ENCODE peak calls at places on chromosome 14, in nine cellular contexts. One of them, this sample, is unnamed.
A peak's percentile ranks its signal among the peaks of the same experiment; 100 is the strongest.

GRCh38 chr14:35016568-35016967 is 29.5 kb upstream of the FAM177A1 start:
- DNase-seq in ACHN: no peak
- DNase-seq in brain pericyte: no peak
- DNase-seq in heart left ventricle: no peak
- DNase-seq in cardiac fibroblast: no peak
- DNase-seq in astrocyte: no peak
- DNase-seq in GM13977: no peak
- DNase-seq in RPMI8226: no peak
- DNase-seq in activated CD4-positive, alpha-beta T cell treated with anti-CD3 and anti-CD28 coated beads, Interleukin-2, amount 50 U/mL, for 4 hours: no peak
- DNase-seq in this sample: no peak

GRCh38 chr14:52422650-52423356 is 108.7 kb downstream of the PTGER2 start:
- DNase-seq in brain pericyte: no peak
- DNase-seq in RPMI8226: no peak
- DNase-seq in astrocyte: no peak
- DNase-seq in cardiac fibroblast: no peak
- DNase-seq in heart left ventricle: no peak
- DNase-seq in GM13977: no peak
- DNase-seq in activated CD4-positive, alpha-beta T cell treated with anti-CD3 and anti-CD28 coated beads, Interleukin-2, amount 50 U/mL, for 4 hours: no peak
- DNase-seq in ACHN: no peak
- DNase-seq in this sample: no peak

GRCh38 chr14:60509438-60510253 is 700 bp downstream of the SIX6 start:
- DNase-seq in astrocyte: no peak
- DNase-seq in GM13977: no peak
- DNase-seq in RPMI8226: no peak
- DNase-seq in heart left ventricle: no peak
- DNase-seq in ACHN: no peak
- DNase-seq in cardiac fibroblast: no peak
- DNase-seq in activated CD4-positive, alpha-beta T cell treated with anti-CD3 and anti-CD28 coated beads, Interleukin-2, amount 50 U/mL, for 4 hours: no peak
- DNase-seq in brain pericyte: no peak
- DNase-seq in this sample: no peak

GRCh38 chr14:75454963-75455546 is 27.2 kb downstream of the JDP2 start:
- DNase-seq in RPMI8226: no peak
- DNase-seq in brain pericyte: no peak
- DNase-seq in GM13977: no peak
- DNase-seq in heart left ventricle: peak; percentile 63
- DNase-seq in cardiac fibroblast: peak; percentile 82
- DNase-seq in astrocyte: peak; percentile 40
- DNase-seq in ACHN: peak; percentile 61
- DNase-seq in activated CD4-positive, alpha-beta T cell treated with anti-CD3 and anti-CD28 coated beads, Interleukin-2, amount 50 U/mL, for 4 hours: no peak
- DNase-seq in this sample: peak; percentile 41

GRCh38 chr14:68016243-68016914 is 196.8 kb downstream of the RAD51B start:
- DNase-seq in ACHN: no peak
- DNase-seq in RPMI8226: no peak
- DNase-seq in heart left ventricle: no peak
- DNase-seq in brain pericyte: no peak
- DNase-seq in cardiac fibroblast: peak; percentile 56
- DNase-seq in astrocyte: peak; percentile 66
- DNase-seq in GM13977: no peak
- DNase-seq in activated CD4-positive, alpha-beta T cell treated with anti-CD3 and anti-CD28 coated beads, Interleukin-2, amount 50 U/mL, for 4 hours: no peak
- DNase-seq in this sample: no peak

GRCh38 chr14:51337520-51337919 is 97.5 kb downstream of the TMX1 start:
- DNase-seq in heart left ventricle: no peak
- DNase-seq in activated CD4-positive, alpha-beta T cell treated with anti-CD3 and anti-CD28 coated beads, Interleukin-2, amount 50 U/mL, for 4 hours: no peak
- DNase-seq in brain pericyte: no peak
- DNase-seq in ACHN: no peak
- DNase-seq in GM13977: no peak
- DNase-seq in astrocyte: no peak
- DNase-seq in RPMI8226: peak; percentile 59
- DNase-seq in cardiac fibroblast: no peak
- DNase-seq in this sample: no peak

GRCh38 chr14:21003788-21004346 is 4.8 kb downstream of the SLC39A2 start:
- DNase-seq in astrocyte: no peak
- DNase-seq in GM13977: no peak
- DNase-seq in brain pericyte: no peak
- DNase-seq in activated CD4-positive, alpha-beta T cell treated with anti-CD3 and anti-CD28 coated beads, Interleukin-2, amount 50 U/mL, for 4 hours: no peak
- DNase-seq in RPMI8226: no peak
- DNase-seq in ACHN: no peak
- DNase-seq in heart left ventricle: peak; percentile 46
- DNase-seq in cardiac fibroblast: no peak
- DNase-seq in this sample: no peak

GRCh38 chr14:93537962-93538361 is 107.2 kb downstream of the UNC79 start:
- DNase-seq in GM13977: no peak
- DNase-seq in ACHN: no peak
- DNase-seq in heart left ventricle: no peak
- DNase-seq in RPMI8226: no peak
- DNase-seq in astrocyte: no peak
- DNase-seq in cardiac fibroblast: no peak
- DNase-seq in brain pericyte: no peak
- DNase-seq in activated CD4-positive, alpha-beta T cell treated with anti-CD3 and anti-CD28 coated beads, Interleukin-2, amount 50 U/mL, for 4 hours: no peak
- DNase-seq in this sample: no peak

GRCh38 chr14:50421499-50421898 is 24.8 kb upstream of the CDKL1 start:
- DNase-seq in ACHN: no peak
- DNase-seq in RPMI8226: no peak
- DNase-seq in activated CD4-positive, alpha-beta T cell treated with anti-CD3 and anti-CD28 coated beads, Interleukin-2, amount 50 U/mL, for 4 hours: no peak
- DNase-seq in cardiac fibroblast: no peak
- DNase-seq in brain pericyte: no peak
- DNase-seq in astrocyte: no peak
- DNase-seq in GM13977: no peak
- DNase-seq in heart left ventricle: no peak
- DNase-seq in this sample: no peak

GRCh38 chr14:51592836-51593235 is 58.9 kb upstream of the FRMD6 start:
- DNase-seq in activated CD4-positive, alpha-beta T cell treated with anti-CD3 and anti-CD28 coated beads, Interleukin-2, amount 50 U/mL, for 4 hours: no peak
- DNase-seq in cardiac fibroblast: no peak
- DNase-seq in RPMI8226: no peak
- DNase-seq in astrocyte: no peak
- DNase-seq in GM13977: no peak
- DNase-seq in ACHN: no peak
- DNase-seq in brain pericyte: no peak
- DNase-seq in heart left ventricle: no peak
- DNase-seq in this sample: no peak

GRCh38 chr14:100747021-100747586 is 20.4 kb downstream of the DLK1 start:
- DNase-seq in activated CD4-positive, alpha-beta T cell treated with anti-CD3 and anti-CD28 coated beads, Interleukin-2, amount 50 U/mL, for 4 hours: no peak
- DNase-seq in brain pericyte: no peak
- DNase-seq in ACHN: peak; percentile 69
- DNase-seq in heart left ventricle: no peak
- DNase-seq in RPMI8226: no peak
- DNase-seq in astrocyte: peak; percentile 98
- DNase-seq in cardiac fibroblast: peak; percentile 87
- DNase-seq in GM13977: no peak
- DNase-seq in this sample: peak; percentile 97

GRCh38 chr14:26839481-26839880 is 241.6 kb upstream of the NOVA1 start:
- DNase-seq in brain pericyte: no peak
- DNase-seq in heart left ventricle: no peak
- DNase-seq in activated CD4-positive, alpha-beta T cell treated with anti-CD3 and anti-CD28 coated beads, Interleukin-2, amount 50 U/mL, for 4 hours: no peak
- DNase-seq in cardiac fibroblast: peak; percentile 41
- DNase-seq in GM13977: no peak
- DNase-seq in astrocyte: no peak
- DNase-seq in ACHN: no peak
- DNase-seq in RPMI8226: no peak
- DNase-seq in this sample: no peak

GRCh38 chr14:21084988-21085853 is 13.2 kb downstream of the ZNF219 start:
- DNase-seq in RPMI8226: no peak
- DNase-seq in astrocyte: peak; percentile 79
- DNase-seq in GM13977: no peak
- DNase-seq in brain pericyte: no peak
- DNase-seq in heart left ventricle: no peak
- DNase-seq in activated CD4-positive, alpha-beta T cell treated with anti-CD3 and anti-CD28 coated beads, Interleukin-2, amount 50 U/mL, for 4 hours: no peak
- DNase-seq in cardiac fibroblast: no peak
- DNase-seq in ACHN: peak; percentile 86
- DNase-seq in this sample: no peak

GRCh38 chr14:91142214-91142668 is 28.4 kb downstream of the DGLUCY start:
- DNase-seq in brain pericyte: no peak
- DNase-seq in RPMI8226: no peak
- DNase-seq in ACHN: no peak
- DNase-seq in activated CD4-positive, alpha-beta T cell treated with anti-CD3 and anti-CD28 coated beads, Interleukin-2, amount 50 U/mL, for 4 hours: no peak
- DNase-seq in GM13977: peak; percentile 79
- DNase-seq in heart left ventricle: no peak
- DNase-seq in astrocyte: no peak
- DNase-seq in cardiac fibroblast: no peak
- DNase-seq in this sample: no peak

GRCh38 chr14:76995279-76996035 is 33.1 kb downstream of the IRF2BPL start:
- DNase-seq in heart left ventricle: no peak
- DNase-seq in ACHN: no peak
- DNase-seq in cardiac fibroblast: no peak
- DNase-seq in RPMI8226: peak; percentile 33
- DNase-seq in GM13977: no peak
- DNase-seq in brain pericyte: no peak
- DNase-seq in activated CD4-positive, alpha-beta T cell treated with anti-CD3 and anti-CD28 coated beads, Interleukin-2, amount 50 U/mL, for 4 hours: no peak
- DNase-seq in astrocyte: no peak
- DNase-seq in this sample: no peak

GRCh38 chr14:98133806-98134205 is 1138.2 kb downstream of the BCL11B start:
- DNase-seq in brain pericyte: no peak
- DNase-seq in ACHN: no peak
- DNase-seq in cardiac fibroblast: no peak
- DNase-seq in activated CD4-positive, alpha-beta T cell treated with anti-CD3 and anti-CD28 coated beads, Interleukin-2, amount 50 U/mL, for 4 hours: no peak
- DNase-seq in GM13977: no peak
- DNase-seq in heart left ventricle: no peak
- DNase-seq in RPMI8226: no peak
- DNase-seq in astrocyte: no peak
- DNase-seq in this sample: no peak

GRCh38 chr14:25007832-25008231 is 42.1 kb downstream of the STXBP6 start:
- DNase-seq in brain pericyte: no peak
- DNase-seq in activated CD4-positive, alpha-beta T cell treated with anti-CD3 and anti-CD28 coated beads, Interleukin-2, amount 50 U/mL, for 4 hours: no peak
- DNase-seq in cardiac fibroblast: no peak
- DNase-seq in ACHN: no peak
- DNase-seq in GM13977: no peak
- DNase-seq in RPMI8226: no peak
- DNase-seq in astrocyte: no peak
- DNase-seq in heart left ventricle: no peak
- DNase-seq in this sample: no peak

GRCh38 chr14:28751467-28752058 is 15.0 kb upstream of the FOXG1 start:
- DNase-seq in astrocyte: peak; percentile 39
- DNase-seq in ACHN: peak; percentile 53
- DNase-seq in GM13977: no peak
- DNase-seq in brain pericyte: no peak
- DNase-seq in RPMI8226: peak; percentile 42
- DNase-seq in cardiac fibroblast: peak; percentile 71
- DNase-seq in heart left ventricle: no peak
- DNase-seq in activated CD4-positive, alpha-beta T cell treated with anti-CD3 and anti-CD28 coated beads, Interleukin-2, amount 50 U/mL, for 4 hours: no peak
- DNase-seq in this sample: peak; percentile 11

GRCh38 chr14:82720931-82721330 is 1187.3 kb upstream of the SEL1L start:
- DNase-seq in RPMI8226: peak; percentile 11
- DNase-seq in cardiac fibroblast: peak; percentile 1
- DNase-seq in ACHN: no peak
- DNase-seq in activated CD4-positive, alpha-beta T cell treated with anti-CD3 and anti-CD28 coated beads, Interleukin-2, amount 50 U/mL, for 4 hours: no peak
- DNase-seq in astrocyte: no peak
- DNase-seq in heart left ventricle: no peak
- DNase-seq in GM13977: no peak
- DNase-seq in brain pericyte: no peak
- DNase-seq in this sample: no peak

GRCh38 chr14:61695695-61696527 is 598 bp downstream of the HIF1A start:
- DNase-seq in heart left ventricle: peak; percentile 71
- DNase-seq in GM13977: peak; percentile 38
- DNase-seq in RPMI8226: peak; percentile 49
- DNase-seq in astrocyte: peak; percentile 40
- DNase-seq in activated CD4-positive, alpha-beta T cell treated with anti-CD3 and anti-CD28 coated beads, Interleukin-2, amount 50 U/mL, for 4 hours: peak; percentile 22
- DNase-seq in cardiac fibroblast: peak; percentile 82
- DNase-seq in ACHN: peak; percentile 48
- DNase-seq in brain pericyte: no peak
- DNase-seq in this sample: no peak

GRCh38 chr14:94481468-94482131 is 5.6 kb upstream of the SERPINA9 start:
- DNase-seq in RPMI8226: no peak
- DNase-seq in activated CD4-positive, alpha-beta T cell treated with anti-CD3 and anti-CD28 coated beads, Interleukin-2, amount 50 U/mL, for 4 hours: no peak
- DNase-seq in heart left ventricle: no peak
- DNase-seq in cardiac fibroblast: no peak
- DNase-seq in ACHN: no peak
- DNase-seq in GM13977: no peak
- DNase-seq in brain pericyte: no peak
- DNase-seq in astrocyte: peak; percentile 66
- DNase-seq in this sample: no peak

GRCh38 chr14:37021406-37021805 is 151.0 kb downstream of the SLC25A21 start:
- DNase-seq in astrocyte: no peak
- DNase-seq in cardiac fibroblast: no peak
- DNase-seq in ACHN: no peak
- DNase-seq in RPMI8226: no peak
- DNase-seq in activated CD4-positive, alpha-beta T cell treated with anti-CD3 and anti-CD28 coated beads, Interleukin-2, amount 50 U/mL, for 4 hours: no peak
- DNase-seq in brain pericyte: no peak
- DNase-seq in heart left ventricle: no peak
- DNase-seq in GM13977: no peak
- DNase-seq in this sample: no peak

GRCh38 chr14:62308927-62309326 is 546.7 kb downstream of the SNAPC1 start:
- DNase-seq in GM13977: no peak
- DNase-seq in cardiac fibroblast: no peak
- DNase-seq in brain pericyte: no peak
- DNase-seq in activated CD4-positive, alpha-beta T cell treated with anti-CD3 and anti-CD28 coated beads, Interleukin-2, amount 50 U/mL, for 4 hours: no peak
- DNase-seq in ACHN: no peak
- DNase-seq in RPMI8226: no peak
- DNase-seq in astrocyte: no peak
- DNase-seq in heart left ventricle: no peak
- DNase-seq in this sample: no peak

GRCh38 chr14:65482769-65483438 is 70.4 kb downstream of the FUT8 start:
- DNase-seq in activated CD4-positive, alpha-beta T cell treated with anti-CD3 and anti-CD28 coated beads, Interleukin-2, amount 50 U/mL, for 4 hours: no peak
- DNase-seq in astrocyte: no peak
- DNase-seq in heart left ventricle: no peak
- DNase-seq in cardiac fibroblast: no peak
- DNase-seq in GM13977: no peak
- DNase-seq in ACHN: no peak
- DNase-seq in brain pericyte: no peak
- DNase-seq in RPMI8226: no peak
- DNase-seq in this sample: no peak

GRCh38 chr14:34324363-34324795 is 137.7 kb downstream of the SPTSSA start:
- DNase-seq in RPMI8226: peak; percentile 34
- DNase-seq in brain pericyte: no peak
- DNase-seq in ACHN: peak; percentile 21
- DNase-seq in heart left ventricle: no peak
- DNase-seq in GM13977: peak; percentile 53
- DNase-seq in cardiac fibroblast: peak; percentile 55
- DNase-seq in activated CD4-positive, alpha-beta T cell treated with anti-CD3 and anti-CD28 coated beads, Interleukin-2, amount 50 U/mL, for 4 hours: no peak
- DNase-seq in astrocyte: no peak
- DNase-seq in this sample: peak; percentile 5

GRCh38 chr14:29999013-29999539 is 71.4 kb upstream of the PRKD1 start:
- DNase-seq in ACHN: no peak
- DNase-seq in heart left ventricle: no peak
- DNase-seq in RPMI8226: no peak
- DNase-seq in brain pericyte: no peak
- DNase-seq in GM13977: no peak
- DNase-seq in activated CD4-positive, alpha-beta T cell treated with anti-CD3 and anti-CD28 coated beads, Interleukin-2, amount 50 U/mL, for 4 hours: no peak
- DNase-seq in astrocyte: no peak
- DNase-seq in cardiac fibroblast: no peak
- DNase-seq in this sample: no peak

GRCh38 chr14:96661244-96661969 is 135.8 kb upstream of the VRK1 start:
- DNase-seq in cardiac fibroblast: no peak
- DNase-seq in heart left ventricle: no peak
- DNase-seq in ACHN: no peak
- DNase-seq in activated CD4-positive, alpha-beta T cell treated with anti-CD3 and anti-CD28 coated beads, Interleukin-2, amount 50 U/mL, for 4 hours: no peak
- DNase-seq in RPMI8226: no peak
- DNase-seq in GM13977: no peak
- DNase-seq in astrocyte: no peak
- DNase-seq in brain pericyte: no peak
- DNase-seq in this sample: no peak

GRCh38 chr14:81400202-81400678 is at the start of gene STON2:
- DNase-seq in heart left ventricle: peak; percentile 16
- DNase-seq in astrocyte: peak; percentile 67
- DNase-seq in GM13977: no peak
- DNase-seq in brain pericyte: no peak
- DNase-seq in RPMI8226: peak; percentile 87
- DNase-seq in cardiac fibroblast: peak; percentile 41
- DNase-seq in ACHN: peak; percentile 54
- DNase-seq in activated CD4-positive, alpha-beta T cell treated with anti-CD3 and anti-CD28 coated beads, Interleukin-2, amount 50 U/mL, for 4 hours: no peak
- DNase-seq in this sample: peak; percentile 28

GRCh38 chr14:105532111-105532623 is 5.8 kb downstream of the TMEM121 start:
- DNase-seq in heart left ventricle: no peak
- DNase-seq in brain pericyte: no peak
- DNase-seq in astrocyte: no peak
- DNase-seq in GM13977: no peak
- DNase-seq in activated CD4-positive, alpha-beta T cell treated with anti-CD3 and anti-CD28 coated beads, Interleukin-2, amount 50 U/mL, for 4 hours: no peak
- DNase-seq in cardiac fibroblast: no peak
- DNase-seq in RPMI8226: no peak
- DNase-seq in ACHN: no peak
- DNase-seq in this sample: no peak

GRCh38 chr14:85528882-85529585 is 910 bp upstream of the FLRT2 start:
- DNase-seq in ACHN: peak; percentile 25
- DNase-seq in cardiac fibroblast: peak; percentile 78
- DNase-seq in activated CD4-positive, alpha-beta T cell treated with anti-CD3 and anti-CD28 coated beads, Interleukin-2, amount 50 U/mL, for 4 hours: no peak
- DNase-seq in astrocyte: peak; percentile 77
- DNase-seq in brain pericyte: no peak
- DNase-seq in heart left ventricle: no peak
- DNase-seq in RPMI8226: no peak
- DNase-seq in GM13977: no peak
- DNase-seq in this sample: no peak

GRCh38 chr14:71488703-71489141 is 443.5 kb upstream of the RGS6 start:
- DNase-seq in GM13977: no peak
- DNase-seq in brain pericyte: peak; percentile 36
- DNase-seq in ACHN: no peak
- DNase-seq in heart left ventricle: no peak
- DNase-seq in cardiac fibroblast: peak; percentile 71
- DNase-seq in RPMI8226: no peak
- DNase-seq in astrocyte: peak; percentile 84
- DNase-seq in activated CD4-positive, alpha-beta T cell treated with anti-CD3 and anti-CD28 coated beads, Interleukin-2, amount 50 U/mL, for 4 hours: no peak
- DNase-seq in this sample: peak; percentile 59